ENCODE peak calls at places on chromosomes 7 and 10, in six cellular contexts. One of them, this sample, is unnamed.

GRCh38 chr7:47521041-47521795 is 60.7 kb downstream of the TNS3 start:
- DNase-seq in astrocyte of the spinal cord: no peak
- DNase-seq in upper lobe of right lung: no peak
- DNase-seq in AG09309: no peak
- DNase-seq in foreskin fibroblast: no peak
- DNase-seq in GM06990: no peak
- DNase-seq in this sample: no peak

GRCh38 chr7:16130127-16131110 is 290.9 kb downstream of the CRPPA start:
- DNase-seq in GM06990: no peak
- DNase-seq in foreskin fibroblast: peak
- DNase-seq in AG09309: peak
- DNase-seq in astrocyte of the spinal cord: no peak
- DNase-seq in upper lobe of right lung: no peak
- DNase-seq in this sample: peak

GRCh38 chr7:47763063-47763974 is 181.4 kb upstream of the TNS3 start:
- DNase-seq in upper lobe of right lung: no peak
- DNase-seq in astrocyte of the spinal cord: peak
- DNase-seq in foreskin fibroblast: peak
- DNase-seq in AG09309: peak
- DNase-seq in GM06990: no peak
- DNase-seq in this sample: peak

GRCh38 chr7:84271550-84271949 is 77.0 kb upstream of the SEMA3A start:
- DNase-seq in GM06990: no peak
- DNase-seq in upper lobe of right lung: no peak
- DNase-seq in AG09309: no peak
- DNase-seq in foreskin fibroblast: peak
- DNase-seq in astrocyte of the spinal cord: no peak
- DNase-seq in this sample: peak

GRCh38 chr7:27605689-27606269 is 56.9 kb downstream of the HIBADH start:
- DNase-seq in GM06990: no peak
- DNase-seq in astrocyte of the spinal cord: peak
- DNase-seq in foreskin fibroblast: peak
- DNase-seq in AG09309: peak
- DNase-seq in upper lobe of right lung: no peak
- DNase-seq in this sample: peak

GRCh38 chr7:101927389-101928306 is 110.2 kb downstream of the CUX1 start:
- DNase-seq in foreskin fibroblast: no peak
- DNase-seq in AG09309: no peak
- DNase-seq in GM06990: no peak
- DNase-seq in upper lobe of right lung: no peak
- DNase-seq in astrocyte of the spinal cord: no peak
- DNase-seq in this sample: no peak

GRCh38 chr7:923108-924041 is 31.1 kb downstream of the ADAP1 start:
- DNase-seq in upper lobe of right lung: peak
- DNase-seq in GM06990: peak
- DNase-seq in AG09309: no peak
- DNase-seq in astrocyte of the spinal cord: peak
- DNase-seq in foreskin fibroblast: peak
- DNase-seq in this sample: no peak

GRCh38 chr10:102117391-102118159 is 2.6 kb downstream of the LDB1 start:
- DNase-seq in foreskin fibroblast: peak
- DNase-seq in GM06990: peak
- DNase-seq in upper lobe of right lung: peak
- DNase-seq in astrocyte of the spinal cord: peak
- DNase-seq in AG09309: no peak
- DNase-seq in this sample: peak

GRCh38 chr7:100152404-100152803 is 3.7 kb downstream of the LAMTOR4 start:
- DNase-seq in GM06990: no peak
- DNase-seq in AG09309: no peak
- DNase-seq in foreskin fibroblast: no peak
- DNase-seq in astrocyte of the spinal cord: no peak
- DNase-seq in upper lobe of right lung: no peak
- DNase-seq in this sample: no peak

GRCh38 chr7:85821926-85822325 is 635.1 kb upstream of the SEMA3D start:
- DNase-seq in upper lobe of right lung: no peak
- DNase-seq in GM06990: no peak
- DNase-seq in astrocyte of the spinal cord: no peak
- DNase-seq in AG09309: no peak
- DNase-seq in foreskin fibroblast: no peak
- DNase-seq in this sample: no peak

GRCh38 chr7:220151-220841 is 27.9 kb downstream of the FAM20C start:
- DNase-seq in astrocyte of the spinal cord: no peak
- DNase-seq in upper lobe of right lung: no peak
- DNase-seq in GM06990: no peak
- DNase-seq in foreskin fibroblast: peak
- DNase-seq in AG09309: no peak
- DNase-seq in this sample: no peak

GRCh38 chr10:8037941-8038894 is 16.3 kb upstream of the GATA3 start:
- DNase-seq in foreskin fibroblast: no peak
- DNase-seq in astrocyte of the spinal cord: no peak
- DNase-seq in upper lobe of right lung: no peak
- DNase-seq in AG09309: no peak
- DNase-seq in GM06990: no peak
- DNase-seq in this sample: no peak

GRCh38 chr7:47314728-47315601 is 266.9 kb downstream of the TNS3 start:
- DNase-seq in upper lobe of right lung: no peak
- DNase-seq in GM06990: no peak
- DNase-seq in AG09309: peak
- DNase-seq in foreskin fibroblast: peak
- DNase-seq in astrocyte of the spinal cord: peak
- DNase-seq in this sample: no peak

GRCh38 chr7:921581-922333 is 32.7 kb downstream of the ADAP1 start:
- DNase-seq in astrocyte of the spinal cord: no peak
- DNase-seq in upper lobe of right lung: peak
- DNase-seq in AG09309: no peak
- DNase-seq in GM06990: peak
- DNase-seq in foreskin fibroblast: no peak
- DNase-seq in this sample: no peak

GRCh38 chr7:87505557-87506242 is 30.2 kb upstream of the ABCB4 start:
- DNase-seq in GM06990: no peak
- DNase-seq in AG09309: no peak
- DNase-seq in upper lobe of right lung: no peak
- DNase-seq in astrocyte of the spinal cord: no peak
- DNase-seq in foreskin fibroblast: no peak
- DNase-seq in this sample: no peak

GRCh38 chr7:104848386-104848990 is 165.5 kb upstream of the KMT2E start:
- DNase-seq in astrocyte of the spinal cord: peak
- DNase-seq in GM06990: no peak
- DNase-seq in AG09309: no peak
- DNase-seq in upper lobe of right lung: no peak
- DNase-seq in foreskin fibroblast: peak
- DNase-seq in this sample: peak

GRCh38 chr10:52526251-52526823 is 212.3 kb downstream of the DKK1 start:
- DNase-seq in AG09309: no peak
- DNase-seq in GM06990: no peak
- DNase-seq in upper lobe of right lung: no peak
- DNase-seq in foreskin fibroblast: peak
- DNase-seq in astrocyte of the spinal cord: peak
- DNase-seq in this sample: peak

GRCh38 chr7:155868955-155869783 is 56.9 kb upstream of the SHH start:
- DNase-seq in foreskin fibroblast: no peak
- DNase-seq in astrocyte of the spinal cord: no peak
- DNase-seq in upper lobe of right lung: no peak
- DNase-seq in AG09309: no peak
- DNase-seq in GM06990: no peak
- DNase-seq in this sample: no peak

GRCh38 chr10:67794909-67795460 is 43.0 kb downstream of the DNAJC12 start:
- DNase-seq in foreskin fibroblast: no peak
- DNase-seq in astrocyte of the spinal cord: no peak
- DNase-seq in upper lobe of right lung: no peak
- DNase-seq in AG09309: no peak
- DNase-seq in GM06990: no peak
- DNase-seq in this sample: no peak

GRCh38 chr7:91789086-91789485 is 91.4 kb downstream of the MTERF1 start:
- DNase-seq in upper lobe of right lung: no peak
- DNase-seq in GM06990: no peak
- DNase-seq in AG09309: no peak
- DNase-seq in foreskin fibroblast: peak
- DNase-seq in astrocyte of the spinal cord: no peak
- DNase-seq in this sample: no peak

GRCh38 chr7:101410743-101411476 is 48.2 kb downstream of the COL26A1 start:
- DNase-seq in AG09309: no peak
- DNase-seq in astrocyte of the spinal cord: no peak
- DNase-seq in foreskin fibroblast: peak
- DNase-seq in upper lobe of right lung: no peak
- DNase-seq in GM06990: no peak
- DNase-seq in this sample: peak

GRCh38 chr10:102633848-102634247 is 10.4 kb upstream of the TRIM8 start:
- DNase-seq in AG09309: no peak
- DNase-seq in upper lobe of right lung: no peak
- DNase-seq in GM06990: no peak
- DNase-seq in astrocyte of the spinal cord: no peak
- DNase-seq in foreskin fibroblast: no peak
- DNase-seq in this sample: no peak

GRCh38 chr10:93206652-93207051 is 133.0 kb downstream of the CYP26A1 start:
- DNase-seq in foreskin fibroblast: no peak
- DNase-seq in upper lobe of right lung: no peak
- DNase-seq in AG09309: no peak
- DNase-seq in GM06990: no peak
- DNase-seq in astrocyte of the spinal cord: no peak
- DNase-seq in this sample: no peak

GRCh38 chr7:134089446-134089845 is 37.7 kb upstream of the LRGUK start:
- DNase-seq in astrocyte of the spinal cord: no peak
- DNase-seq in AG09309: no peak
- DNase-seq in upper lobe of right lung: no peak
- DNase-seq in foreskin fibroblast: no peak
- DNase-seq in GM06990: no peak
- DNase-seq in this sample: no peak

GRCh38 chr7:104956753-104957450 is 57.1 kb upstream of the KMT2E start:
- DNase-seq in foreskin fibroblast: peak
- DNase-seq in AG09309: peak
- DNase-seq in upper lobe of right lung: no peak
- DNase-seq in GM06990: peak
- DNase-seq in astrocyte of the spinal cord: peak
- DNase-seq in this sample: peak

GRCh38 chr10:116715839-116716377 is 26.5 kb downstream of the HSPA12A start:
- DNase-seq in upper lobe of right lung: no peak
- DNase-seq in astrocyte of the spinal cord: no peak
- DNase-seq in foreskin fibroblast: no peak
- DNase-seq in GM06990: no peak
- DNase-seq in AG09309: no peak
- DNase-seq in this sample: no peak

GRCh38 chr10:44476421-44476820 is 91.5 kb upstream of the CXCL12 start:
- DNase-seq in GM06990: no peak
- DNase-seq in astrocyte of the spinal cord: no peak
- DNase-seq in foreskin fibroblast: peak
- DNase-seq in AG09309: no peak
- DNase-seq in upper lobe of right lung: no peak
- DNase-seq in this sample: no peak

GRCh38 chr10:36089790-36090391 is 447.8 kb upstream of the FZD8 start:
- DNase-seq in foreskin fibroblast: no peak
- DNase-seq in upper lobe of right lung: no peak
- DNase-seq in GM06990: no peak
- DNase-seq in astrocyte of the spinal cord: no peak
- DNase-seq in AG09309: no peak
- DNase-seq in this sample: no peak
- H3K4me3 ChIP-seq in foreskin fibroblast: no peak
- H3K4me3 ChIP-seq in upper lobe of right lung: no peak
- H3K4me3 ChIP-seq in GM06990: no peak
- H3K4me3 ChIP-seq in astrocyte of the spinal cord: no peak
- H3K4me3 ChIP-seq in AG09309: no peak
- H3K4me3 ChIP-seq in this sample: no peak

GRCh38 chr10:71728218-71728737 is 8.7 kb upstream of the C10orf105 start:
- DNase-seq in AG09309: no peak
- DNase-seq in foreskin fibroblast: peak
- DNase-seq in astrocyte of the spinal cord: no peak
- DNase-seq in GM06990: no peak
- DNase-seq in upper lobe of right lung: no peak
- DNase-seq in this sample: no peak
- H3K4me3 ChIP-seq in AG09309: no peak
- H3K4me3 ChIP-seq in foreskin fibroblast: no peak
- H3K4me3 ChIP-seq in astrocyte of the spinal cord: no peak
- H3K4me3 ChIP-seq in GM06990: no peak
- H3K4me3 ChIP-seq in upper lobe of right lung: no peak
- H3K4me3 ChIP-seq in this sample: no peak

GRCh38 chr10:96895662-96896424 is 63.7 kb downstream of the LCOR start:
- DNase-seq in GM06990: no peak
- DNase-seq in astrocyte of the spinal cord: no peak
- DNase-seq in upper lobe of right lung: no peak
- DNase-seq in AG09309: no peak
- DNase-seq in foreskin fibroblast: no peak
- DNase-seq in this sample: no peak

GRCh38 chr10:96890580-96890979 is 58.5 kb downstream of the LCOR start:
- DNase-seq in GM06990: no peak
- DNase-seq in AG09309: no peak
- DNase-seq in astrocyte of the spinal cord: no peak
- DNase-seq in upper lobe of right lung: no peak
- DNase-seq in foreskin fibroblast: no peak
- DNase-seq in this sample: no peak

GRCh38 chr10:96889415-96890171 is 57.5 kb downstream of the LCOR start:
- DNase-seq in AG09309: no peak
- DNase-seq in upper lobe of right lung: no peak
- DNase-seq in foreskin fibroblast: no peak
- DNase-seq in GM06990: no peak
- DNase-seq in astrocyte of the spinal cord: no peak
- DNase-seq in this sample: no peak

GRCh38 chr10:96891840-96892239 is 59.7 kb downstream of the LCOR start:
- DNase-seq in astrocyte of the spinal cord: no peak
- DNase-seq in foreskin fibroblast: no peak
- DNase-seq in AG09309: no peak
- DNase-seq in upper lobe of right lung: no peak
- DNase-seq in GM06990: no peak
- DNase-seq in this sample: no peak

DNA sequence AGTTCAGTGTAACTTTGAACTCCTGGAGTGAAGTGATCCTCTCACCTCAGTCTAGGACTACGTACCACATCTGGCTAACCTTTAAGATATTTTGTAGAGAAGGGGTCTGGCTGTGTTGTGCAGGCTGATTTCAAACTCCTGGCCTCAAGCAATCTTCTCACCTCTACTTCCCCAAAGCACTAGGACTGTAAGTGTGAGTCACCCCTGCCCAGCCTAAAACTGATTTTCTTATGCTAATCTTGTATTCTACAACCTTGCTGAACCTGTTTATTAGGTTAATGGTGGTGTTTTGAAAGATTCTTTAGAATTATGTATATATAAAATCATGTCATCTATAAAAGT is 58.0 kb downstream of the LCOR start:
- DNase-seq in foreskin fibroblast: no peak
- DNase-seq in upper lobe of right lung: no peak
- DNase-seq in GM06990: no peak
- DNase-seq in astrocyte of the spinal cord: no peak
- DNase-seq in AG09309: no peak
- DNase-seq in this sample: no peak
- H3K4me3 ChIP-seq in foreskin fibroblast: no peak
- H3K4me3 ChIP-seq in upper lobe of right lung: no peak
- H3K4me3 ChIP-seq in GM06990: no peak
- H3K4me3 ChIP-seq in astrocyte of the spinal cord: no peak
- H3K4me3 ChIP-seq in AG09309: no peak
- H3K4me3 ChIP-seq in this sample: no peak

DNA sequence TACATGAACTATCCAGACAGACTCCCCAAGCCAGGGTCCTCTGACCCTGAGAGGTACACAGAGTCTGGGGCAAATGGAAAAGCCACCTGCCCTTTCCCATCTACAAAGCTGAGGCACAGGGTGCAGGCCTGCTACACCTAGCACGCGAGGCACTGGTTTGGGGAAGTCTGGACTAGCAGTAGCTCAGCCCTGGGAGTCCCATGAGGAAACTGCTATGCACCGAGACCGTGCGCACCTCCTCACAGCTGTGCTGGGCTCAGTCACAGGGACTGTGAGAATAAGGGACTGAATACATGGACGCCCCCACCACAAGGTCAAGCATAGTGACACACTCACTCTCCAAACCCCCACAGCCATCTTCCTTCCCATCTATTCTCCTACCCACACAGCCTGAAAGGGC is 8.2 kb downstream of the MAT1A start:
- DNase-seq in GM06990: no peak
- DNase-seq in AG09309: no peak
- DNase-seq in foreskin fibroblast: no peak
- DNase-seq in upper lobe of right lung: no peak
- DNase-seq in astrocyte of the spinal cord: no peak
- DNase-seq in this sample: no peak
- H3K4me3 ChIP-seq in GM06990: no peak
- H3K4me3 ChIP-seq in AG09309: no peak
- H3K4me3 ChIP-seq in foreskin fibroblast: no peak
- H3K4me3 ChIP-seq in upper lobe of right lung: no peak
- H3K4me3 ChIP-seq in astrocyte of the spinal cord: no peak
- H3K4me3 ChIP-seq in this sample: no peak